ENCODE peak calls at places on chromosomes 6 and 20, in ten cellular contexts. A is Panc1, H is psoas muscle, E is heart right ventricle, C is upper lobe of right lung, I is uterus, O is IMR-90, X is tibial nerve, G is upper lobe of left lung, Z is Peyer's patch. T is an unnamed sample.

GRCh38 chr6:111813247-111814162 is 59.7 kb downstream of the FYN start:
- DNase-seq in E (no peak), I (no peak), O (peak; percentile 74), A (no peak), Z (no peak), C (no peak), H (no peak), G (no peak), X (no peak), T (no peak)

GRCh38 chr6:133567656-133568055 is 321.3 kb upstream of the TCF21 start:
- DNase-seq in H (no peak), X (no peak), Z (no peak), E (no peak), I (no peak), C (no peak), O (peak; percentile 76), A (no peak), G (no peak), T (no peak)

GRCh38 chr6:293185-294174 is 1.2 kb downstream of the DUSP22 start:
- DNase-seq in E (peak; percentile 40), H (peak; percentile 69), I (peak; percentile 42), X (no peak), A (no peak), G (no peak), Z (peak; percentile 75), C (peak; percentile 74), O (no peak), T (no peak)

GRCh38 chr6:159090530-159091306 is 45.9 kb upstream of the TAGAP start:
- DNase-seq in E (no peak), I (peak; percentile 52), Z (no peak), X (no peak), O (no peak), H (no peak), C (no peak), A (no peak), G (no peak), T (no peak)

GRCh38 chr20:32908334-32909292 is 49.9 kb downstream of the EFCAB8 start:
- DNase-seq in E (no peak), A (no peak), Z (no peak), X (no peak), I (no peak), H (no peak), C (peak; percentile 59), G (no peak), O (no peak), T (no peak)

GRCh38 chr6:154960299-154960796 is 34.8 kb upstream of the TIAM2 start:
- DNase-seq in X (no peak), G (no peak), C (no peak), I (peak; percentile 15), Z (peak; percentile 93), E (peak; percentile 27), O (no peak), H (no peak), A (no peak), T (peak; percentile 19)

GRCh38 chr20:20664795-20665194 is 47.6 kb downstream of the RALGAPA2 start:
- DNase-seq in C (no peak), I (no peak), E (no peak), A (peak; percentile 33), H (no peak), X (no peak), Z (no peak), G (no peak), O (no peak), T (no peak)

GRCh38 chr6:98487612-98488011 is 346.8 kb upstream of the POU3F2 start:
- DNase-seq in Z (no peak), A (no peak), O (no peak), G (no peak), E (no peak), X (no peak), H (no peak), C (no peak), I (no peak), T (no peak)

GRCh38 chr6:134245691-134246090 is 72.2 kb downstream of the SGK1 start:
- DNase-seq in E (no peak), X (no peak), I (no peak), O (no peak), H (no peak), Z (no peak), G (no peak), A (no peak), C (no peak), T (no peak)

GRCh38 chr6:30981942-30982772 is 1.4 kb upstream of the MUC21 start:
- DNase-seq in H (no peak), E (no peak), A (no peak), G (no peak), I (peak; percentile 33), C (no peak), O (peak; percentile 81), X (no peak), Z (no peak), T (no peak)

GRCh38 chr6:119121367-119121766 is 42.9 kb upstream of the FAM184A start:
- DNase-seq in G (no peak), O (no peak), C (no peak), X (no peak), I (no peak), H (no peak), Z (no peak), A (no peak), E (no peak), T (no peak)

GRCh38 chr6:119119989-119120388 is 41.5 kb upstream of the FAM184A start:
- DNase-seq in X (no peak), C (no peak), Z (no peak), E (no peak), A (no peak), H (no peak), I (no peak), G (no peak), O (peak; percentile 74), T (no peak)

GRCh38 chr6:119110601-119111548 is 32.4 kb upstream of the FAM184A start:
- DNase-seq in Z (peak; percentile 60), H (no peak), A (peak; percentile 27), G (no peak), O (peak; percentile 56), I (peak; percentile 33), C (no peak), X (no peak), E (no peak), T (no peak)

GRCh38 chr6:119112856-119113530 is 34.5 kb upstream of the FAM184A start:
- DNase-seq in I (no peak), X (no peak), H (peak; percentile 12), G (no peak), O (no peak), C (no peak), Z (no peak), E (no peak), A (no peak), T (no peak)

DNA sequence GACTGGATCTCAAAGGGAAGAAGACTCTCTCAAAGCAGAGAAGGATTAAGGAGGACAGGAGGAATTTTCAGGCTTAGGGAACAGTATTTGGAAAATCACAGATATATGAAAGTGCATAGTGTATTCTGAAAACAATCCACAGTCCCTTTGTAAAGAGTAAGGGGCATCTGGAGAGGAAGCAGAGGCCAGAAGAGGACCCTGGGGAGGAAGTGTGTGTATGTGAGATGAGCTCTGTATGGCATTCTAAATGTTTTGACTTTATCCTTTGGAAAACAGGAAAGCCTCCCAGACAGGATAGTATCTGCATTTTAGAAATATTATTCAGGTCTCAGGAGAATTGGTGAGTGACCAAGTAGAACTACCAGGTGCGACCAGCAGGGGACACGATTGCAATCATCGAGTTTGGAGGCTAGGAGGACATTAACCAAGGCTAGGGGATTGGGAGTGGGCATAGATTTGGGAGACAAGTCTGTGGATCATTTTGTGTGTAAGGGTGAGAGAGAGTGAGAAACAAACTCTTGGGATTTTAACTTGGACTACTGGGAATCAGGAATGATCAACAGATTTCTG is 38.3 kb upstream of the FAM184A start:
- DNase-seq in X (no peak), E (no peak), H (no peak), A (no peak), I (no peak), G (no peak), Z (no peak), C (no peak), O (no peak), T (no peak)
- TF ChIP-seq CTCF in X (no peak), E (no peak), H (no peak), A (peak; percentile 47), I (no peak), G (peak; percentile 27), Z (no peak), C (no peak), O (no peak), T (peak; percentile 11)

DNA sequence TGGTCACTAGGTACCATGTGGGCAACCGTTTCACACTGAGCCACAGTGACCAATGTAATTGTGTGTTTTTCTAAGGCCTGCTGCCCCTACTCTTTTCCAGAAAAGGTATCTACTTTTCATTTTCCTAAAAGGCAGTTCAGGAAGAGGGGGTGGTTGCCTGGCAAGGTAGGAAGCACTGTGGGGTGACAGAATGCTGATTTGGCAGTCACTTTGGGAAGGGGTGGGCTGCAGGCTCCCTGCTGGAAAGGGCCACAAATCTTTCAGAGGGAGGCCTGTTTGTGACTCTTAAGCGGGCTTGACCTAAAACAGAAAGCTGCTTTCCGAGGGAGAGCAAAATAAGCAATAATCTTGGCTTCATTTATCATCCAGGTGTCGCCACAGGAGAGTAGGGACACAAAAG is 5.2 kb upstream of the NNAT start:
- DNase-seq in H (no peak), A (no peak), G (no peak), C (no peak), E (no peak), I (no peak), O (no peak), X (no peak), Z (no peak), T (no peak)
- H3K9me3 ChIP-seq in H (no peaks in the 10 kb centered on the region), A (no peaks in the 10 kb centered on the region), G (no peaks in the 10 kb centered on the region), C (no peaks in the 10 kb centered on the region), E (no peaks in the 10 kb centered on the region), I (no peaks in the 10 kb centered on the region), O (no peaks in the 10 kb centered on the region), X (no peaks in the 10 kb centered on the region), Z (no peaks in the 10 kb centered on the region), T (no peaks in the 10 kb centered on the region)

GRCh38 chr6:7236312-7237209 is 76.4 kb downstream of the SSR1 start:
- DNase-seq in A (no peak), C (no peak), X (no peak), Z (no peak), E (no peak), O (no peak), G (no peak), I (no peak), H (no peak), T (no peak)
- H3K4me1 ChIP-seq in A (no peaks in the 10 kb centered on the region), C (peaks cover 22% of the 10 kb centered on the region), X (no peaks in the 10 kb centered on the region), Z (no peaks in the 10 kb centered on the region), E (peaks cover 30% of the 10 kb centered on the region), O (peaks cover 5% of the 10 kb centered on the region), G (peaks cover 26% of the 10 kb centered on the region), I (no peaks in the 10 kb centered on the region), H (peaks cover 22% of the 10 kb centered on the region), T (peaks cover 55% of the 10 kb centered on the region)

GRCh38 chr6:73984851-73985250 is 288.8 kb downstream of the CD109 start:
- DNase-seq in X (no peak), C (no peak), A (no peak), G (no peak), H (no peak), E (no peak), I (no peak), O (no peak), Z (no peak), T (no peak)

GRCh38 chr6:73983367-73983766 is 287.4 kb downstream of the CD109 start:
- DNase-seq in Z (no peak), O (peak; percentile 65), G (no peak), I (no peak), C (no peak), X (no peak), A (no peak), E (no peak), H (no peak), T (no peak)

DNA sequence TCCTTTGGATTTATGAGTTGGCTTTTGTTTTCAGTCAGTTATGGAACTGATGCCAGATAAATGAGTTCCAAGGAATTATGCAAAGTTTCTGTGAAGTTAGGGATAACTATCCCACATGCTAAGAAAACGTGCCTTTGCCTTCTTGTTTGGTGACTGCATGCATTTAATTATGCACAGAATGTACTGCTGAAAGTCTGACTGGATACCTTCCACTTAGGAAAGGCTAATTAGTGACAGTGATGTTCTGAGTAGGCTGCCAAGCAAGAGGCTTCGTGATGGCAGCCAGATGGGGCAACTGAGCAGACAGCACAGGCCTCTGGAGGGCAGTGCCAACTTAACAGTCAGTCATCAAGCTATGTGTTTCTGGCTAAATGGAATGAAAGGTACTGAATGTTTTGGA is 289.9 kb downstream of the CD109 start:
- DNase-seq in E (no peak), C (no peak), O (no peak), I (no peak), H (no peak), G (no peak), Z (no peak), A (no peak), X (no peak), T (no peak)
- TF ChIP-seq CTCF in E (no peak), C (no peak), O (no peak), I (no peak), H (no peak), G (no peak), Z (no peak), A (peak; percentile 59), X (no peak), T (no peak)

T was measured in left ventricle myocardium inferior.